ENCODE peak calls at places on chromosome 6, in four cellular contexts. P, J, R and M are unnamed samples.

GRCh38 chr6:26028753-26029569 is 58.3 kb upstream of the HFE start:
- DNase-seq in P (no peak), R (no peak), J (no peak), M (no peak)

GRCh38 chr6:132937466-132937906 is 123.1 kb downstream of the RPS12 start:
- DNase-seq in J (peak), P (peak), R (no peak), M (peak)

GRCh38 chr6:27867941-27868705 is 44.1 kb downstream of the OR2B2 start:
- DNase-seq in R (no peak), P (no peak), J (no peak), M (no peak)

GRCh38 chr6:138188278-138188923 is 26.7 kb downstream of the ARFGEF3 start:
- DNase-seq in R (no peak), P (no peak), J (no peak), M (no peak)

GRCh38 chr6:73309784-73310502 is 44.1 kb downstream of the DPPA5 start:
- DNase-seq in R (peak), P (peak), J (peak), M (peak)

GRCh38 chr6:41741625-41742490 is 5.3 kb downstream of the PGC start:
- DNase-seq in J (no peak), P (no peak), R (no peak), M (no peak)

GRCh38 chr6:113875470-113875869 is 18.3 kb downstream of the MARCKS start:
- DNase-seq in R (no peak), J (no peak), P (no peak), M (no peak)

GRCh38 chr6:124999105-124999764 is 37.0 kb downstream of the RNF217 start:
- DNase-seq in J (no peak), R (no peak), P (no peak), M (no peak)

GRCh38 chr6:129590408-129591022 is 119.5 kb downstream of the ARHGAP18 start:
- DNase-seq in J (no peak), R (no peak), P (no peak), M (no peak)